ENCODE peak calls at places on chromosomes 3 and 15, in seven cellular contexts. O is mesendoderm, R is IMR-90, X is H1, H is H9, W is mesenchymal stem cell, D is trophoblast cell. I is an unnamed sample.

GRCh38 chr3:13266005-13266404 is 154.1 kb downstream of the NUP210 start:
- DNase-seq in O (no peak), R (no peak), X (no peak), H (no peak), W (no peak), D (no peak), I (no peak)

GRCh38 chr3:88151358-88151757 is 1.6 kb downstream of the C3orf38 start:
- DNase-seq in O (no peak), R (no peak), X (no peak), H (no peak), W (peak; percentile 10), D (no peak), I (no peak)

GRCh38 chr3:147661916-147662315 is 252.8 kb downstream of the ZIC1 start:
- DNase-seq in O (no peak), R (no peak), X (no peak), H (no peak), W (no peak), D (no peak), I (no peak)

GRCh38 chr3:8972614-8973013 is 9.3 kb upstream of the RAD18 start:
- DNase-seq in O (peak; percentile 51), R (peak; percentile 47), X (no peak), H (no peak), W (peak; percentile 49), D (no peak), I (no peak)

GRCh38 chr3:197522881-197523342 is 32.9 kb downstream of the BDH1 start:
- DNase-seq in O (no peak), R (peak; percentile 19), X (no peak), H (no peak), W (no peak), D (peak; percentile 84), I (no peak)

GRCh38 chr15:31065824-31066223 is 35.7 kb downstream of the TRPM1 start:
- DNase-seq in O (no peak), R (no peak), X (no peak), H (no peak), W (no peak), D (no peak), I (no peak)

GRCh38 chr3:129723558-129724324 is 117.3 kb upstream of the PLXND1 start:
- DNase-seq in O (peak; percentile 21), R (peak; percentile 89), X (no peak), H (no peak), W (peak; percentile 69), D (no peak), I (no peak)

GRCh38 chr3:47340866-47341265 is 40.0 kb upstream of the PTPN23 start:
- DNase-seq in O (no peak), R (no peak), X (no peak), H (no peak), W (no peak), D (no peak), I (no peak)

GRCh38 chr3:8458711-8459110 is 42.9 kb upstream of the LMCD1 start:
- DNase-seq in O (no peak), R (peak; percentile 95), X (no peak), H (no peak), W (peak; percentile 47), D (no peak), I (no peak)

GRCh38 chr3:58111513-58112184 is 99.1 kb downstream of the DNASE1L3 start:
- DNase-seq in O (no peak), R (no peak), X (no peak), H (no peak), W (no peak), D (peak; percentile 92), I (no peak)

GRCh38 chr3:14312375-14312774 is 90.0 kb upstream of the SLC6A6 start:
- DNase-seq in O (no peak), R (no peak), X (no peak), H (no peak), W (no peak), D (no peak), I (no peak)

GRCh38 chr3:69763458-69763857 is 24.2 kb downstream of the MITF start:
- DNase-seq in O (no peak), R (no peak), X (no peak), H (no peak), W (no peak), D (no peak), I (no peak)

GRCh38 chr3:108127301-108127988 is 36.6 kb upstream of the CD47 start:
- DNase-seq in O (peak; percentile 32), R (no peak), X (no peak), H (no peak), W (no peak), D (no peak), I (no peak)

GRCh38 chr3:39099738-39100499 is 7.5 kb downstream of the GORASP1 start:
- DNase-seq in O (no peak), R (no peak), X (no peak), H (no peak), W (no peak), D (no peak), I (no peak)

GRCh38 chr3:111667621-111668239 is 72.6 kb upstream of the ZBED2 start:
- DNase-seq in O (no peak), R (peak; percentile 69), X (no peak), H (no peak), W (peak; percentile 73), D (no peak), I (no peak)

GRCh38 chr3:129609591-129610169 is 3.2 kb upstream of the PLXND1 start:
- DNase-seq in O (no peak), R (peak; percentile 61), X (no peak), H (no peak), W (no peak), D (peak; percentile 87), I (no peak)

GRCh38 chr15:23797747-23798157 is 110.6 kb upstream of the NDN start:
- DNase-seq in O (peak; percentile 1), R (no peak), X (no peak), H (no peak), W (no peak), D (no peak), I (no peak)

GRCh38 chr15:64855206-64856000 is 13.7 kb downstream of the PLEKHO2 start:
- DNase-seq in O (no peak), R (peak; percentile 65), X (no peak), H (peak; percentile 22), W (peak; percentile 42), D (no peak), I (no peak)

GRCh38 chr3:25427155-25428002 is 684 bp upstream of the RARB start:
- DNase-seq in O (peak; percentile 25), R (no peak), X (no peak), H (no peak), W (peak; percentile 62), D (no peak), I (no peak)

GRCh38 chr3:129665024-129665768 is 58.7 kb upstream of the PLXND1 start:
- DNase-seq in O (no peak), R (peak; percentile 73), X (no peak), H (no peak), W (peak; percentile 37), D (peak; percentile 50), I (no peak)

GRCh38 chr3:10263549-10264363 is 15.5 kb downstream of the TATDN2 start:
- DNase-seq in O (peak; percentile 85), R (peak; percentile 42), X (no peak), H (peak; percentile 85), W (peak; percentile 80), D (peak; percentile 18), I (no peak)

GRCh38 chr3:72848703-72849081 is 447 bp upstream of the SHQ1 start:
- DNase-seq in O (no peak), R (no peak), X (no peak), H (no peak), W (no peak), D (no peak), I (no peak)

GRCh38 chr3:67083277-67083676 is 85.2 kb downstream of the KBTBD8 start:
- DNase-seq in O (no peak), R (peak; percentile 62), X (no peak), H (no peak), W (no peak), D (no peak), I (no peak)

GRCh38 chr15:100572362-100572983 is 29.5 kb downstream of the LINS1 start:
- DNase-seq in O (no peak), R (peak; percentile 23), X (no peak), H (no peak), W (peak; percentile 11), D (no peak), I (no peak)

GRCh38 chr3:190706582-190706981 is 155.9 kb downstream of the GMNC start:
- DNase-seq in O (no peak), R (no peak), X (no peak), H (no peak), W (no peak), D (no peak), I (no peak)
- H3K4ac ChIP-seq in O (no peak overlapping the region), R (no peak overlapping the region), X (no peak overlapping the region), H (no peak overlapping the region), W (no peak overlapping the region), D (no peak overlapping the region), I (no peak overlapping the region)

GRCh38 chr15:52746162-52746721 is 43.9 kb downstream of the ONECUT1 start:
- DNase-seq in O (no peak), R (no peak), X (no peak), H (no peak), W (no peak), D (no peak), I (no peak)

GRCh38 chr15:52745326-52746161 is 44.6 kb downstream of the ONECUT1 start:
- DNase-seq in O (peak; percentile 65), R (no peak), X (peak; percentile 79), H (peak; percentile 98), W (no peak), D (no peak), I (no peak)

GRCh38 chr15:52751522-52751921 is 38.6 kb downstream of the ONECUT1 start:
- DNase-seq in O (no peak), R (no peak), X (no peak), H (no peak), W (no peak), D (no peak), I (no peak)

DNA sequence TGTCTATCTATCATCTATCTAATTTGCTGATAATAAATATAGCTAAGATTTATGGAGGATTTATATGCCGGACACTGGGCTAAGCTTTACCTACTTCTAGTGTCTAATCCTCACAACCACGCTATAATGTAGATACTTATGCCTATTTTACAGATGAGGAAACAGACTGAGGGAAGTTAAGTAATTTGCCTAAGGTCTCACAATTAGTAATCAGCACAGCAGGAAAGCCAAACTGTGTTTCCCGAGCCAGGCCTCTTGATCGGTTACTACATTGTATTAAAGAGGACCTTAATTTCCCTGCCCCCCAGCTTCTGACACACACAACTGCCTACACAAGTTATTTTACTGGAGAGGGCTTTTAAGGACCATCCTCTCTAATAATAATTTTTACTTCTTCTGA is 40.9 kb downstream of the ONECUT1 start:
- DNase-seq in O (peak; percentile 47), R (no peak), X (no peak), H (no peak), W (no peak), D (no peak), I (no peak)
- H3K4ac ChIP-seq in O (no peak overlapping the region), R (no peak overlapping the region), X (peak overlapping the region; percentile 21), H (no peak overlapping the region), W (no peak overlapping the region), D (no peak overlapping the region), I (no peak overlapping the region)

DNA sequence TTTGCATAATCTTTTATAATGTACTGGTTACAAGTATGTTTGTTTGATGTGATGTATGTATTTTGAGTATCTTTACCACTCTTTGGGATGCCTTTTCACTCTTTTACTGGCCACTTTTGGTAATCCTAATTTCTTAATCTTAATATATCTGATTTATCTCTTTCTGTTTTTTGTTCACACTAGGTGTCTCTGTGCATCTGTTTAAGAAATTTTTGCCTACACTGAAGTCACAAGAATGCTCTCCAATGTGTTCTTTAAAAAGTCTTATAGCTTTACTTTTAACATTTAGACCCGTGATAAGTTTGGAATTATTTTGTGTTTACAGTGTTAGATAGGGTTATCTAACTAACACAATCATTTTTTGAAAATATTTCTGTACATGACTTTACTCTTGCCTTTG is 659.1 kb downstream of the SI start:
- DNase-seq in O (no peak), R (no peak), X (no peak), H (no peak), W (no peak), D (no peak), I (no peak)
- H3K4ac ChIP-seq in O (no peak overlapping the region), R (no peak overlapping the region), X (no peak overlapping the region), H (no peak overlapping the region), W (no peak overlapping the region), D (no peak overlapping the region), I (no peak overlapping the region)

GRCh38 chr3:150335631-150336030 is 72.5 kb upstream of the TSC22D2 start:
- DNase-seq in O (no peak), R (no peak), X (no peak), H (no peak), W (no peak), D (no peak), I (no peak)
- H3K4ac ChIP-seq in O (no peak overlapping the region), R (no peak overlapping the region), X (no peak overlapping the region), H (no peak overlapping the region), W (no peak overlapping the region), D (no peak overlapping the region), I (no peak overlapping the region)